ENCODE peak calls at places on chromosomes 7 and 10, in four cellular contexts. R, B, F and Q are unnamed samples.

GRCh38 chr10:80281292-80281691 is 8.2 kb downstream of the MAT1A start:
- DNase-seq in R (no peak), B (no peak), F (no peak), Q (no peak)

GRCh38 chr10:121772406-121772805 is 155.4 kb downstream of the ATE1 start:
- DNase-seq in R (no peak), B (no peak), F (no peak), Q (no peak)

GRCh38 chr10:110746254-110746826 is 102.2 kb downstream of the RBM20 start:
- DNase-seq in R (no peak), B (peak; percentile 33), F (peak; percentile 57), Q (peak; percentile 63)

GRCh38 chr10:76459016-76459415 is 1027.6 kb downstream of the LRMDA start:
- DNase-seq in R (no peak), B (no peak), F (no peak), Q (no peak)

GRCh38 chr10:103554488-103555320 is 61.2 kb downstream of the NEURL1 start:
- DNase-seq in R (no peak), B (peak; percentile 37), F (no peak), Q (peak; percentile 70)

GRCh38 chr7:22879285-22879684 is 56.6 kb upstream of the TOMM7 start:
- DNase-seq in R (no peak), B (no peak), F (no peak), Q (no peak)

GRCh38 chr7:127317447-127317961 is 64.8 kb upstream of the GRM8 start:
- DNase-seq in R (no peak), B (no peak), F (no peak), Q (no peak)

GRCh38 chr7:39721919-39722597 is 98.7 kb downstream of the RALA start:
- DNase-seq in R (no peak), B (no peak), F (no peak), Q (no peak)

GRCh38 chr7:37635368-37635767 is 48.2 kb upstream of the GPR141 start:
- DNase-seq in R (no peak), B (no peak), F (no peak), Q (no peak)

GRCh38 chr10:22150842-22151241 is 67.0 kb downstream of the EBLN1 start:
- DNase-seq in R (no peak), B (no peak), F (no peak), Q (no peak)

GRCh38 chr10:127059314-127059713 is 137.1 kb downstream of the INSYN2A start:
- DNase-seq in R (no peak), B (no peak), F (no peak), Q (no peak)

GRCh38 chr10:29512460-29512974 is 122.3 kb downstream of the SVIL start:
- DNase-seq in R (no peak), B (no peak), F (no peak), Q (no peak)

GRCh38 chr7:132825932-132826480 is 249.7 kb upstream of the PLXNA4 start:
- DNase-seq in R (no peak), B (no peak), F (no peak), Q (no peak)

GRCh38 chr7:80624763-80625162 is 13.7 kb upstream of the CD36 start:
- DNase-seq in R (no peak), B (no peak), F (no peak), Q (no peak)

GRCh38 chr10:89301231-89301630 is 615 bp upstream of the IFIT2 start:
- DNase-seq in R (no peak), B (no peak), F (peak; percentile 41), Q (no peak)

GRCh38 chr7:66597472-66597871 is 31.2 kb upstream of the KCTD7 start:
- DNase-seq in R (no peak), B (no peak), F (no peak), Q (no peak)

GRCh38 chr7:139355320-139355719 is 4.4 kb upstream of the LUC7L2 start:
- DNase-seq in R (no peak), B (no peak), F (no peak), Q (no peak)

GRCh38 chr10:63264852-63265617 is 131.9 kb downstream of the NRBF2 start:
- DNase-seq in R (no peak), B (peak; percentile 5), F (no peak), Q (no peak)

GRCh38 chr7:149644754-149645153 is 128.6 kb downstream of the ZNF467 start:
- DNase-seq in R (no peak), B (no peak), F (no peak), Q (no peak)

GRCh38 chr10:31317652-31318381 is 1.2 kb upstream of the ZEB1 start:
- DNase-seq in R (peak; percentile 63), B (no peak), F (no peak), Q (no peak)

GRCh38 chr7:26667514-26668133 is 196.8 kb downstream of the SKAP2 start:
- DNase-seq in R (no peak), B (peak; percentile 40), F (peak; percentile 33), Q (peak; percentile 67)

GRCh38 chr10:35768011-35768410 is 125.9 kb upstream of the FZD8 start:
- DNase-seq in R (no peak), B (no peak), F (no peak), Q (no peak)

GRCh38 chr7:101163281-101164070 is 1.9 kb downstream of the VGF start:
- DNase-seq in R (no peak), B (peak; percentile 13), F (no peak), Q (no peak)

GRCh38 chr7:87767827-87768226 is 108.3 kb downstream of the SLC25A40 start:
- DNase-seq in R (no peak), B (no peak), F (no peak), Q (no peak)